ENCODE peak calls at places on chromosomes 16 and 17, in four cellular contexts. One of them, this sample, is unnamed.

GRCh38 chr17:57375770-57376181 is 119.5 kb downstream of the MSI2 start:
- DNase-seq in OCI-LY7: no peak
- DNase-seq in skeletal muscle cell: no peak
- DNase-seq in ovary: no peak
- DNase-seq in this sample: no peak

GRCh38 chr17:13140750-13141149 is 122.9 kb upstream of the ELAC2 start:
- DNase-seq in OCI-LY7: no peak
- DNase-seq in skeletal muscle cell: no peak
- DNase-seq in ovary: no peak
- DNase-seq in this sample: no peak

GRCh38 chr17:47465165-47465564 is 65.7 kb upstream of the NPEPPS start:
- DNase-seq in OCI-LY7: no peak
- DNase-seq in skeletal muscle cell: no peak
- DNase-seq in ovary: no peak
- DNase-seq in this sample: no peak

GRCh38 chr16:70437017-70437581 is 1.8 kb downstream of the ST3GAL2 start:
- DNase-seq in OCI-LY7: peak
- DNase-seq in skeletal muscle cell: peak
- DNase-seq in ovary: peak
- DNase-seq in this sample: no peak

GRCh38 chr17:36720131-36720530 is 118.7 kb downstream of the MRM1 start:
- DNase-seq in OCI-LY7: no peak
- DNase-seq in skeletal muscle cell: no peak
- DNase-seq in ovary: no peak
- DNase-seq in this sample: no peak

GRCh38 chr16:35745821-35746248 is 2286.4 kb downstream of the TP53TG3F start:
- DNase-seq in OCI-LY7: no peak
- DNase-seq in skeletal muscle cell: no peak
- DNase-seq in ovary: no peak
- DNase-seq in this sample: no peak

GRCh38 chr17:9431620-9432019 is 144.0 kb downstream of the STX8 start:
- DNase-seq in OCI-LY7: no peak
- DNase-seq in skeletal muscle cell: no peak
- DNase-seq in ovary: no peak
- DNase-seq in this sample: no peak

GRCh38 chr17:41532947-41533570 is 5.0 kb upstream of the KRT19 start:
- DNase-seq in OCI-LY7: no peak
- DNase-seq in skeletal muscle cell: no peak
- DNase-seq in ovary: no peak
- DNase-seq in this sample: no peak

GRCh38 chr16:56849690-56850680 is 15.0 kb upstream of the SLC12A3 start:
- DNase-seq in OCI-LY7: no peak
- DNase-seq in skeletal muscle cell: no peak
- DNase-seq in ovary: peak
- DNase-seq in this sample: no peak

GRCh38 chr16:11149011-11149616 is 106.9 kb downstream of the SOCS1 start:
- DNase-seq in OCI-LY7: no peak
- DNase-seq in skeletal muscle cell: no peak
- DNase-seq in ovary: no peak
- DNase-seq in this sample: no peak

GRCh38 chr16:48734220-48734619 is 124.2 kb upstream of the N4BP1 start:
- DNase-seq in OCI-LY7: no peak
- DNase-seq in skeletal muscle cell: no peak
- DNase-seq in ovary: no peak
- DNase-seq in this sample: no peak

GRCh38 chr16:53743149-53743566 is 39.2 kb downstream of the FTO start:
- DNase-seq in OCI-LY7: peak
- DNase-seq in skeletal muscle cell: no peak
- DNase-seq in ovary: no peak
- DNase-seq in this sample: no peak

GRCh38 chr16:554297-554621 is 5.9 kb upstream of the PRR35 start:
- DNase-seq in OCI-LY7: no peak
- DNase-seq in skeletal muscle cell: no peak
- DNase-seq in ovary: no peak
- DNase-seq in this sample: no peak

GRCh38 chr17:65085397-65085796 is 28.9 kb upstream of the GNA13 start:
- DNase-seq in OCI-LY7: peak
- DNase-seq in skeletal muscle cell: no peak
- DNase-seq in ovary: no peak
- DNase-seq in this sample: peak

GRCh38 chr17:73929860-73930430 is 273.5 kb upstream of the RPL38 start:
- DNase-seq in OCI-LY7: no peak
- DNase-seq in skeletal muscle cell: no peak
- DNase-seq in ovary: no peak
- DNase-seq in this sample: no peak

GRCh38 chr17:80588687-80589086 is 44.0 kb downstream of the RPTOR start:
- DNase-seq in OCI-LY7: no peak
- DNase-seq in skeletal muscle cell: no peak
- DNase-seq in ovary: no peak
- DNase-seq in this sample: no peak

GRCh38 chr16:89860747-89861304 is 12.6 kb upstream of the TCF25 start:
- DNase-seq in OCI-LY7: peak
- DNase-seq in skeletal muscle cell: no peak
- DNase-seq in ovary: peak
- DNase-seq in this sample: peak

GRCh38 chr17:64070213-64070612 is 49.8 kb upstream of the ICAM2 start:
- DNase-seq in OCI-LY7: no peak
- DNase-seq in skeletal muscle cell: no peak
- DNase-seq in ovary: no peak
- DNase-seq in this sample: no peak

GRCh38 chr16:66344533-66345145 is 21.9 kb upstream of the CDH5 start:
- DNase-seq in OCI-LY7: peak
- DNase-seq in skeletal muscle cell: no peak
- DNase-seq in ovary: no peak
- DNase-seq in this sample: no peak

GRCh38 chr17:50052241-50052788 is 3.6 kb upstream of the ITGA3 start:
- DNase-seq in OCI-LY7: no peak
- DNase-seq in skeletal muscle cell: no peak
- DNase-seq in ovary: no peak
- DNase-seq in this sample: no peak

GRCh38 chr17:28072935-28073533 is 30.6 kb downstream of the NLK start:
- DNase-seq in OCI-LY7: no peak
- DNase-seq in skeletal muscle cell: no peak
- DNase-seq in ovary: no peak
- DNase-seq in this sample: no peak

GRCh38 chr16:2236362-2237075 is at the start of gene DNASE1L2:
- DNase-seq in OCI-LY7: no peak
- DNase-seq in skeletal muscle cell: no peak
- DNase-seq in ovary: no peak
- DNase-seq in this sample: no peak

GRCh38 chr16:5018791-5019190 is 14.9 kb downstream of the NAGPA start:
- DNase-seq in OCI-LY7: no peak
- DNase-seq in skeletal muscle cell: no peak
- DNase-seq in ovary: peak
- DNase-seq in this sample: no peak

GRCh38 chr17:61504697-61505096 is 52.5 kb downstream of the TBX4 start:
- DNase-seq in OCI-LY7: no peak
- DNase-seq in skeletal muscle cell: peak
- DNase-seq in ovary: no peak
- DNase-seq in this sample: no peak

GRCh38 chr17:64679710-64680216 is 17.7 kb upstream of the SMURF2 start:
- DNase-seq in OCI-LY7: no peak
- DNase-seq in skeletal muscle cell: peak
- DNase-seq in ovary: no peak
- DNase-seq in this sample: peak

GRCh38 chr17:9432121-9432866 is 143.3 kb downstream of the STX8 start:
- DNase-seq in OCI-LY7: no peak
- DNase-seq in skeletal muscle cell: peak
- DNase-seq in ovary: no peak
- DNase-seq in this sample: no peak

GRCh38 chr16:2003827-2004641 is 5.6 kb downstream of the ZNF598 start:
- DNase-seq in OCI-LY7: peak
- DNase-seq in skeletal muscle cell: no peak
- DNase-seq in ovary: peak
- DNase-seq in this sample: peak

GRCh38 chr17:75260679-75261335 is 599 bp downstream of the GGA3 start:
- DNase-seq in OCI-LY7: no peak
- DNase-seq in skeletal muscle cell: no peak
- DNase-seq in ovary: no peak
- DNase-seq in this sample: no peak

GRCh38 chr17:81020767-81021497 is 14.0 kb upstream of the BAIAP2 start:
- DNase-seq in OCI-LY7: no peak
- DNase-seq in skeletal muscle cell: no peak
- DNase-seq in ovary: peak
- DNase-seq in this sample: no peak

GRCh38 chr17:69967910-69968411 is 107.1 kb upstream of the KCNJ16 start:
- DNase-seq in OCI-LY7: no peak
- DNase-seq in skeletal muscle cell: peak
- DNase-seq in ovary: no peak
- DNase-seq in this sample: no peak

GRCh38 chr17:14205992-14206461 is 30.6 kb downstream of the CDRT15 start:
- DNase-seq in OCI-LY7: no peak
- DNase-seq in skeletal muscle cell: no peak
- DNase-seq in ovary: no peak
- DNase-seq in this sample: no peak

GRCh38 chr17:8326591-8327583 is 12.8 kb upstream of the ODF4 start:
- DNase-seq in OCI-LY7: no peak
- DNase-seq in skeletal muscle cell: no peak
- DNase-seq in ovary: peak
- DNase-seq in this sample: no peak

GRCh38 chr17:61353211-61353610 is 46.4 kb upstream of the TBX2 start:
- DNase-seq in OCI-LY7: no peak
- DNase-seq in skeletal muscle cell: no peak
- DNase-seq in ovary: no peak
- DNase-seq in this sample: no peak

GRCh38 chr17:67518881-67519280 is 141.8 kb downstream of the PITPNC1 start:
- DNase-seq in OCI-LY7: no peak
- DNase-seq in skeletal muscle cell: no peak
- DNase-seq in ovary: no peak
- DNase-seq in this sample: no peak

DNA sequence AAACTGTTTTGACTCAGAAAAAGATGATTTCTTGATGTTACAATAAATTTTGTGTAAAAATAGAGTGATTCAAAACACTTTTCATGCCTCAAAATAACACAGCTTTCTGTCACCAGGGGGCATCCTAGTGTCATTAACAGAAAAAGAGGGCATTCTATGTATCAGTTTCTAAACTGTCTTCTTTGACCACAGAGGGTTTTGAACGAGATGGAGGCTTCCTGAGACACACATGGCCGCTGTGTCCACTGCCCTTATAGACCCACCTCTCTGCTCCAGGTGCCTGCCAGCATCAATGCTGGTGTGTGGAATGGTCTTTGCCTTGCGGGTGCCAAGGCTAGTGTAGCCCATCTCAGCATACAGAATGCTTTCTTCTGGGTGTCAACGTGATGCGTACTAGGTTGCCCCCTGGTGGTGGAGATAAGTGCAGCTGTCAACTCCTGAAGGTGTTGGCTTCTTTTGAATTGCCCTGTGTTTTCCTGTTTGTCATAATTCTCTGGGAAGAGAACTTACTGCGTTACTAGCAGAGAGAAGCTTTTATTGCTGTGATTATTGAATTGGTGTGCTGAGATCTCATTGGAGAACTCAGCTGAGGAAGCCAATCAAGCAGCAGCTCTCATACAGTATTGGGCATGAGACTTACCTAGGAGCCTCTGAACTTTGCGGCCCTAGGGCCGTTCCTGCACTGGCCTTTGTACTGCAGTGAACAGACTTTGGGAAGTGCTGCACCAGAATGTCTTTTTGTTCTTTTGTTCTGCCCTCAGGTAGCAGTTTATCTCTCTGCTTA is 38.6 kb downstream of the USP10 start:
- DNase-seq in OCI-LY7: peak
- DNase-seq in skeletal muscle cell: no peak
- DNase-seq in ovary: peak
- DNase-seq in this sample: peak
- H3K4me3 ChIP-seq in OCI-LY7: no peak
- H3K4me3 ChIP-seq in skeletal muscle cell: no peak
- H3K4me3 ChIP-seq in ovary: no peak
- H3K4me3 ChIP-seq in this sample: no peak

GRCh38 chr17:78674156-78674555 is 97.0 kb upstream of the DNAH17 start:
- DNase-seq in OCI-LY7: no peak
- DNase-seq in skeletal muscle cell: no peak
- DNase-seq in ovary: no peak
- DNase-seq in this sample: no peak
- H3K4me3 ChIP-seq in OCI-LY7: no peak
- H3K4me3 ChIP-seq in skeletal muscle cell: no peak
- H3K4me3 ChIP-seq in ovary: no peak
- H3K4me3 ChIP-seq in this sample: no peak

DNA sequence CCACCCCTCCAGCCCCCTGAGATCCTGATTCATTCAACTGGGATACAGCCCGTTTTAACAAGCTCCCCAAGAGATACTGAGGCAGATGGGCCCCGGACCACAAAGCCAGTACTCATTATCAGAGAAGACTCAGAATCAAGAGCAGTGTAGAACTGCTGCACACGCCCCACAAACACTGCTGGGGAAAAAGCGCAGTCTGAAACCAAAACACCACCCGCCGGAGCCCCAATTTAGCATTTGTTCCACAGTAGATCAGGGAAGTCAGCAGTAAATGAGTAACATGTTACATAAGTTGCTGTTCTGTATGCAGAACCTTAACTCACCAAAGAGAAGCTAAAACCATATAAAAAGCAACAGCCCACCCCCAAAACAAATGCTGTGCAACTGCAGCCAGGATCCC is 123.6 kb downstream of the CDYL2 start:
- DNase-seq in OCI-LY7: peak
- DNase-seq in skeletal muscle cell: no peak
- DNase-seq in ovary: no peak
- DNase-seq in this sample: no peak
- H3K4me3 ChIP-seq in OCI-LY7: no peak
- H3K4me3 ChIP-seq in skeletal muscle cell: no peak
- H3K4me3 ChIP-seq in ovary: no peak
- H3K4me3 ChIP-seq in this sample: no peak

GRCh38 chr17:4483012-4483840 is 15.5 kb upstream of the SPNS2 start:
- DNase-seq in OCI-LY7: no peak
- DNase-seq in skeletal muscle cell: no peak
- DNase-seq in ovary: no peak
- DNase-seq in this sample: no peak
- H3K4me3 ChIP-seq in OCI-LY7: no peak
- H3K4me3 ChIP-seq in skeletal muscle cell: no peak
- H3K4me3 ChIP-seq in ovary: no peak
- H3K4me3 ChIP-seq in this sample: no peak

GRCh38 chr17:76497979-76498885 is 3.0 kb downstream of the RHBDF2 start:
- DNase-seq in OCI-LY7: no peak
- DNase-seq in skeletal muscle cell: no peak
- DNase-seq in ovary: peak
- DNase-seq in this sample: peak
- H3K4me3 ChIP-seq in OCI-LY7: peak
- H3K4me3 ChIP-seq in skeletal muscle cell: no peak
- H3K4me3 ChIP-seq in ovary: no peak
- H3K4me3 ChIP-seq in this sample: peak

This sample was measured in tibial artery.